ENCODE peak calls at places on chromosomes 7 and 10, in four cellular contexts. One of them, this sample, is unnamed.

GRCh38 chr10:110273474-110273873 is 31.2 kb downstream of the SMNDC1 start:
- DNase-seq in non-pigmented ciliary epithelial cell: peak
- DNase-seq in heart right ventricle: peak
- DNase-seq in AG20443: peak
- DNase-seq in this sample: no peak

GRCh38 chr7:138889982-138890381 is 91.2 kb downstream of the KIAA1549 start:
- DNase-seq in non-pigmented ciliary epithelial cell: no peak
- DNase-seq in heart right ventricle: no peak
- DNase-seq in AG20443: no peak
- DNase-seq in this sample: no peak

GRCh38 chr10:68572151-68572550 is 12.0 kb downstream of the TET1 start:
- DNase-seq in non-pigmented ciliary epithelial cell: no peak
- DNase-seq in heart right ventricle: no peak
- DNase-seq in AG20443: no peak
- DNase-seq in this sample: no peak

GRCh38 chr10:32951111-32951510 is 6.9 kb downstream of the ITGB1 start:
- DNase-seq in non-pigmented ciliary epithelial cell: no peak
- DNase-seq in heart right ventricle: no peak
- DNase-seq in AG20443: no peak
- DNase-seq in this sample: no peak

GRCh38 chr10:129583831-129584230 is 116.8 kb downstream of the MGMT start:
- DNase-seq in non-pigmented ciliary epithelial cell: no peak
- DNase-seq in heart right ventricle: no peak
- DNase-seq in AG20443: no peak
- DNase-seq in this sample: no peak

GRCh38 chr10:89427629-89428028 is 13.3 kb downstream of the IFIT5 start:
- DNase-seq in non-pigmented ciliary epithelial cell: peak
- DNase-seq in heart right ventricle: no peak
- DNase-seq in AG20443: peak
- DNase-seq in this sample: no peak

GRCh38 chr10:95566121-95566520 is 5.0 kb upstream of the SORBS1 start:
- DNase-seq in non-pigmented ciliary epithelial cell: no peak
- DNase-seq in heart right ventricle: no peak
- DNase-seq in AG20443: no peak
- DNase-seq in this sample: no peak

GRCh38 chr10:8978100-8978499 is 923.6 kb downstream of the GATA3 start:
- DNase-seq in non-pigmented ciliary epithelial cell: no peak
- DNase-seq in heart right ventricle: no peak
- DNase-seq in AG20443: no peak
- DNase-seq in this sample: no peak

GRCh38 chr10:48796846-48797245 is 112.2 kb downstream of the WDFY4 start:
- DNase-seq in non-pigmented ciliary epithelial cell: no peak
- DNase-seq in heart right ventricle: no peak
- DNase-seq in AG20443: no peak
- DNase-seq in this sample: no peak

GRCh38 chr10:112333452-112333851 is 40.5 kb upstream of the ACSL5 start:
- DNase-seq in non-pigmented ciliary epithelial cell: no peak
- DNase-seq in heart right ventricle: no peak
- DNase-seq in AG20443: no peak
- DNase-seq in this sample: no peak

GRCh38 chr7:102286237-102287081 is at the start of gene SH2B2:
- DNase-seq in non-pigmented ciliary epithelial cell: no peak
- DNase-seq in heart right ventricle: peak
- DNase-seq in AG20443: peak
- DNase-seq in this sample: no peak

GRCh38 chr7:92797693-92798092 is 38.7 kb downstream of the CDK6 start:
- DNase-seq in non-pigmented ciliary epithelial cell: no peak
- DNase-seq in heart right ventricle: peak
- DNase-seq in AG20443: no peak
- DNase-seq in this sample: no peak

GRCh38 chr7:12759112-12759511 is 71.7 kb downstream of the ARL4A start:
- DNase-seq in non-pigmented ciliary epithelial cell: no peak
- DNase-seq in heart right ventricle: no peak
- DNase-seq in AG20443: no peak
- DNase-seq in this sample: no peak

GRCh38 chr7:105678811-105679495 is 97.7 kb upstream of the EFCAB10 start:
- DNase-seq in non-pigmented ciliary epithelial cell: no peak
- DNase-seq in heart right ventricle: peak
- DNase-seq in AG20443: peak
- DNase-seq in this sample: no peak

GRCh38 chr7:155556725-155557124 is 10.4 kb upstream of the CNPY1 start:
- DNase-seq in non-pigmented ciliary epithelial cell: no peak
- DNase-seq in heart right ventricle: no peak
- DNase-seq in AG20443: no peak
- DNase-seq in this sample: no peak

GRCh38 chr10:60863796-60864195 is 80.2 kb downstream of the RHOBTB1 start:
- DNase-seq in non-pigmented ciliary epithelial cell: no peak
- DNase-seq in heart right ventricle: no peak
- DNase-seq in AG20443: no peak
- DNase-seq in this sample: no peak

GRCh38 chr10:13787015-13787421 is 200.3 kb downstream of the PRPF18 start:
- DNase-seq in non-pigmented ciliary epithelial cell: no peak
- DNase-seq in heart right ventricle: peak
- DNase-seq in AG20443: no peak
- DNase-seq in this sample: no peak

GRCh38 chr7:51224811-51225581 is 91.6 kb downstream of the COBL start:
- DNase-seq in non-pigmented ciliary epithelial cell: no peak
- DNase-seq in heart right ventricle: no peak
- DNase-seq in AG20443: no peak
- DNase-seq in this sample: peak

GRCh38 chr10:69160809-69161225 is 19.2 kb upstream of the SUPV3L1 start:
- DNase-seq in non-pigmented ciliary epithelial cell: no peak
- DNase-seq in heart right ventricle: no peak
- DNase-seq in AG20443: peak
- DNase-seq in this sample: no peak

GRCh38 chr7:40986351-40986873 is 716.5 kb downstream of the INHBA start:
- DNase-seq in non-pigmented ciliary epithelial cell: peak
- DNase-seq in heart right ventricle: no peak
- DNase-seq in AG20443: peak
- DNase-seq in this sample: no peak

GRCh38 chr10:127228195-127228785 is 31.9 kb upstream of the INSYN2A start:
- DNase-seq in non-pigmented ciliary epithelial cell: no peak
- DNase-seq in heart right ventricle: no peak
- DNase-seq in AG20443: no peak
- DNase-seq in this sample: no peak

GRCh38 chr10:87660484-87661133 is 931 bp downstream of the PAPSS2 start:
- DNase-seq in non-pigmented ciliary epithelial cell: no peak
- DNase-seq in heart right ventricle: peak
- DNase-seq in AG20443: peak
- DNase-seq in this sample: no peak

GRCh38 chr7:32063614-32064013 is 6.6 kb downstream of the PDE1C start:
- DNase-seq in non-pigmented ciliary epithelial cell: no peak
- DNase-seq in heart right ventricle: no peak
- DNase-seq in AG20443: no peak
- DNase-seq in this sample: no peak

GRCh38 chr7:151758994-151759540 is 117.8 kb downstream of the PRKAG2 start:
- DNase-seq in non-pigmented ciliary epithelial cell: no peak
- DNase-seq in heart right ventricle: no peak
- DNase-seq in AG20443: no peak
- DNase-seq in this sample: no peak

GRCh38 chr10:92074126-92074887 is 150.7 kb downstream of the BTAF1 start:
- DNase-seq in non-pigmented ciliary epithelial cell: no peak
- DNase-seq in heart right ventricle: no peak
- DNase-seq in AG20443: no peak
- DNase-seq in this sample: peak

GRCh38 chr7:143387156-143387975 is 6.2 kb downstream of the ZYX start:
- DNase-seq in non-pigmented ciliary epithelial cell: no peak
- DNase-seq in heart right ventricle: no peak
- DNase-seq in AG20443: no peak
- DNase-seq in this sample: no peak

This sample was measured in T47D.